ENCODE peak calls at places on chromosome 2, in five cellular contexts. F is HEK293T, D is NT2/D1, T is HepG2, M is GM12878. V is an unnamed sample.

GRCh38 chr2:100877555-100877954 is 57.6 kb downstream of the NPAS2 start:
- DNase-seq in F (no peak), D (no peak), T (no peak), M (no peak), V (no peak)

GRCh38 chr2:172445851-172446250 is 18.5 kb downstream of the ITGA6 start:
- DNase-seq in F (no peak), D (no peak), T (no peak), M (no peak), V (no peak)

GRCh38 chr2:105397959-105398521 is 811 bp downstream of the FHL2 start:
- DNase-seq in F (no peak), D (no peak), T (no peak), M (no peak), V (no peak)

GRCh38 chr2:27089111-27089954 is 2.8 kb downstream of the KHK start:
- DNase-seq in F (no peak), D (no peak), T (no peak), M (no peak), V (no peak)

GRCh38 chr2:10305715-10306114 is 3.0 kb downstream of the HPCAL1 start:
- DNase-seq in F (peak), D (no peak), T (peak), M (no peak), V (no peak)

GRCh38 chr2:28408764-28409599 is 16.3 kb downstream of the FOSL2 start:
- DNase-seq in F (no peak), D (no peak), T (no peak), M (no peak), V (no peak)

GRCh38 chr2:222483513-222484039 is 59.2 kb downstream of the SGPP2 start:
- DNase-seq in F (no peak), D (no peak), T (no peak), M (no peak), V (no peak)

GRCh38 chr2:41725901-41726300 is 321.9 kb upstream of the PKDCC start:
- DNase-seq in F (no peak), D (no peak), T (no peak), M (no peak), V (no peak)

GRCh38 chr2:105592288-105592687 is 152.4 kb upstream of the NCK2 start:
- DNase-seq in F (no peak), D (no peak), T (no peak), M (no peak), V (no peak)

GRCh38 chr2:172181840-172182239 is 79.1 kb upstream of the DLX2 start:
- DNase-seq in F (peak), D (peak), T (no peak), M (no peak), V (peak)

GRCh38 chr2:26692814-26693286 is 328 bp downstream of the KCNK3 start:
- DNase-seq in F (peak), D (peak), T (no peak), M (no peak), V (no peak)

GRCh38 chr2:16030206-16031054 is 90.1 kb downstream of the MYCN start:
- DNase-seq in F (no peak), D (no peak), T (no peak), M (no peak), V (no peak)

GRCh38 chr2:237686659-237687136 is 59.3 kb downstream of the LRRFIP1 start:
- DNase-seq in F (no peak), D (no peak), T (peak), M (no peak), V (no peak)

GRCh38 chr2:241860184-241861078 is 1.7 kb upstream of the PDCD1 start:
- DNase-seq in F (no peak), D (no peak), T (no peak), M (no peak), V (no peak)

GRCh38 chr2:237885171-237885930 is 25.9 kb downstream of the RAMP1 start:
- DNase-seq in F (no peak), D (no peak), T (no peak), M (no peak), V (no peak)

GRCh38 chr2:43019536-43020183 is 206.7 kb downstream of the ZFP36L2 start:
- DNase-seq in F (no peak), D (no peak), T (no peak), M (no peak), V (no peak)

GRCh38 chr2:45329045-45329677 is 281.9 kb downstream of the SRBD1 start:
- DNase-seq in F (no peak), D (no peak), T (peak), M (no peak), V (no peak)

GRCh38 chr2:233301811-233302210 is 5.8 kb upstream of the SAG start:
- DNase-seq in F (no peak), D (no peak), T (no peak), M (no peak), V (no peak)

GRCh38 chr2:85596486-85597143 is 1.1 kb downstream of the RNF181 start:
- DNase-seq in F (no peak), D (no peak), T (no peak), M (no peak), V (no peak)

GRCh38 chr2:1749489-1749748 is 5.1 kb upstream of the PXDN start:
- DNase-seq in F (no peak), D (no peak), T (no peak), M (no peak), V (no peak)

GRCh38 chr2:173028671-173029070 is 47.0 kb upstream of the MAP3K20 start:
- DNase-seq in F (no peak), D (no peak), T (no peak), M (no peak), V (no peak)

GRCh38 chr2:190093793-190094192 is 31.3 kb upstream of the MSTN start:
- DNase-seq in F (no peak), D (no peak), T (no peak), M (no peak), V (no peak)

GRCh38 chr2:150028337-150028736 is 440.8 kb upstream of the MMADHC start:
- DNase-seq in F (no peak), D (no peak), T (no peak), M (no peak), V (no peak)

GRCh38 chr2:177187631-177188312 is 24.8 kb upstream of the HNRNPA3 start:
- DNase-seq in F (no peak), D (no peak), T (peak), M (no peak), V (no peak)

GRCh38 chr2:27489118-27489497 is 435 bp downstream of the IFT172 start:
- DNase-seq in F (no peak), D (no peak), T (peak), M (no peak), V (no peak)

GRCh38 chr2:39050109-39050508 is 70.7 kb downstream of the SOS1 start:
- DNase-seq in F (no peak), D (no peak), T (no peak), M (no peak), V (no peak)

GRCh38 chr2:206217162-206217561 is 57.3 kb upstream of the ZDBF2 start:
- DNase-seq in F (no peak), D (no peak), T (no peak), M (no peak), V (no peak)

GRCh38 chr2:11583840-11584529 is 50.1 kb downstream of the GREB1 start:
- DNase-seq in F (peak), D (peak), T (peak), M (peak), V (no peak)

GRCh38 chr2:54558976-54559410 is 102.9 kb downstream of the SPTBN1 start:
- DNase-seq in F (no peak), D (peak), T (no peak), M (no peak), V (no peak)

GRCh38 chr2:215979615-215980014 is 33.7 kb downstream of the MREG start:
- DNase-seq in F (no peak), D (no peak), T (no peak), M (no peak), V (no peak)

GRCh38 chr2:142139384-142139783 is 8.6 kb upstream of the LRP1B start:
- DNase-seq in F (no peak), D (no peak), T (no peak), M (no peak), V (no peak)

GRCh38 chr2:142144547-142144946 is 13.7 kb upstream of the LRP1B start:
- DNase-seq in F (no peak), D (no peak), T (no peak), M (no peak), V (no peak)

GRCh38 chr2:142136571-142136970 is 5.8 kb upstream of the LRP1B start:
- DNase-seq in F (no peak), D (no peak), T (no peak), M (no peak), V (no peak)

GRCh38 chr2:142142595-142142994 is 11.8 kb upstream of the LRP1B start:
- DNase-seq in F (no peak), D (no peak), T (no peak), M (no peak), V (no peak)

DNA sequence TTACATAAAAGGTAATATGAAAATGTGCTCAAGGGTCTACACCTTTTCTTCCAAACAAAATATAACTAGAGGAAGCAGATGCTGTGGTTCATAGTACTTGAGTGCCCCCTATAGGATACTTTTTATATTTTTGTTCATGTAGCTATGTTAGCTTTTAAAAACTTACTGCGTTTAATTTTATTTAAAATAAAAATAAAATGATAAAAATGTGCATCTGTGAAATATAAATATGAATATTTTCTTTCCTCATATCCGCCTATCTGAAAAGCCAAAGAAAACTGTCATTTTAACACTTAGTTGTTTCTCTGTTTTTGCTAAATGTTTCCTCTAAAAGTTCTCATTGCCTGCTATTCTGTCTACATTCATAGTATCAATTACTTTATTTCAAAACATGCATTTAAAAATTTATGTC is 9.6 kb upstream of the LRP1B start:
- DNase-seq in F (no peak), D (peak), T (peak), M (no peak), V (no peak)
- TF ChIP-seq SUZ12 in F (no peak), D (no peak), T (no peak), M (no peak), V (no peak)

GRCh38 chr2:71465356-71465755 is 12.0 kb downstream of the DYSF start:
- DNase-seq in F (no peak), D (no peak), T (no peak), M (no peak), V (no peak)
- TF ChIP-seq SUZ12 in F (no peak), D (no peak), T (no peak), M (no peak), V (no peak)

GRCh38 chr2:239247401-239248245 is 153.2 kb downstream of the HDAC4 start:
- DNase-seq in F (no peak), D (no peak), T (peak), M (no peak), V (no peak)

GRCh38 chr2:239244625-239245024 is 156.2 kb downstream of the HDAC4 start:
- DNase-seq in F (no peak), D (no peak), T (no peak), M (no peak), V (no peak)

GRCh38 chr2:239245107-239245506 is 155.7 kb downstream of the HDAC4 start:
- DNase-seq in F (no peak), D (no peak), T (no peak), M (no peak), V (no peak)

GRCh38 chr2:239245872-239246701 is 154.7 kb downstream of the HDAC4 start:
- DNase-seq in F (no peak), D (no peak), T (no peak), M (no peak), V (no peak)

GRCh38 chr2:239246723-239247122 is 154.1 kb downstream of the HDAC4 start:
- DNase-seq in F (no peak), D (no peak), T (no peak), M (no peak), V (no peak)
- TF ChIP-seq SUZ12 in F (no peak), D (no peak), T (no peak), M (no peak), V (no peak)

GRCh38 chr2:17171446-17172049 is 346.7 kb downstream of the RAD51AP2 start:
- DNase-seq in F (peak), D (peak), T (peak), M (no peak), V (peak)
- TF ChIP-seq SUZ12 in F (no peak), D (no peak), T (no peak), M (no peak), V (no peak)

DNA sequence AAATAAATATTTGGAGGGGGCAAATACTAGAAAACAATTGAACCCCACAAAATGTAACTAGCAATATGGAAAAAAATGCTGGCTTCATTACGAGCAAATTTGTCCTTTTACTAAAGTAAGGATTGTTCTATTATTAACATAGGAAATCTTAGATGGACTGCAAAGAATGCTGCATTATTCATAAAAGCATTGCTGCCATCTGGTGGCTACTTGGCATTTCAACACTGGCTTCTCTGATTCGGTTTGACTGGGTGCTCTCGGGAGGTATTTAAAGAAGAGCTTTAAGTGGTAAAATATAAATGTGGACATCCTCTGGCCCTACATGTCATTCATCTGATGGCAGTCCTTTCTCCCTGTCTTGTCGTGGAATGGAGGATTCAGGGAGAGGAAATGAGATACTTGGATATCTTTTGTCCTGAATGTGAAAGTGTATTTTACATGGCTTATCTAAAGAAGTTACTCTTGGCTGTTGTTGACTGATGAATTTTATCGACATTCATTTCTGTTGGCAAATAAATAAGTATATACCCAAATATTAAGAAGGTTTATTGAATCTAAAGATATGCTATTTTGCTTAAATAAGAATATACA is 130.2 kb downstream of the ARHGAP15 start:
- DNase-seq in F (peak), D (peak), T (peak), M (peak), V (peak)
- TF ChIP-seq SUZ12 in F (no peak), D (no peak), T (no peak), M (no peak), V (no peak)

GRCh38 chr2:240462073-240462703 is 26.7 kb downstream of the GPC1 start:
- DNase-seq in F (no peak), D (no peak), T (no peak), M (no peak), V (no peak)

GRCh38 chr2:240461471-240462072 is 26.1 kb downstream of the GPC1 start:
- DNase-seq in F (no peak), D (no peak), T (no peak), M (no peak), V (no peak)

GRCh38 chr2:240463274-240463865 is 27.9 kb downstream of the GPC1 start:
- DNase-seq in F (no peak), D (no peak), T (no peak), M (no peak), V (no peak)

GRCh38 chr2:240463866-240464481 is 28.5 kb downstream of the GPC1 start:
- DNase-seq in F (no peak), D (no peak), T (no peak), M (no peak), V (no peak)

DNA sequence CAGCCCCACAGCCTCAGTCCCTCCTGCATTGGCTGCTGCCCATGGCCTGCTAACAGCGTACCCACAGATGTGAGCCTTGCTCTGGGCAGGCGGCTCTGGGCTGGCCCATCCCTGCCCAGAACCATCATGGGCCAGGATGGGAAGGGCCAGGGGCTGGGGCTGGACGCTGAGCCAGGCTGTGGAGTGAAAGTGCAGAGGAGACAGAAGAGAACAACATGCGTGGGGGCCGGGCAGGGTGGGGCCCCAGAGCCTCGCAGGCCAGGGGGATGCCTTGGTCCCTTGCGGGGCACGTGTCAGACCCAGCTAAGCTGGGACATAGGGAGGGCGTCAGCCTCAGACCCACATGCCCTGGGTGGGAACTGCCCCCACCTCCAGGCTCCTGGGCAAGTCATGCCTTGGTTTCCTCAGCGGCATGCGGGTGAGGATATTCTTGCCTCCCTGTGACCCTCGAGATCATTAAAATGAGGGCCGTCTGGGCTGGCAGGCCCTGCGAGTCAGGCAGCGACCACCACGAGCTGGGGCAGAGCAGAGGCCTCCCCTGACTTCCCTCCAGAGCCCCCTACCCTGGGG is 27.3 kb downstream of the GPC1 start:
- DNase-seq in F (no peak), D (no peak), T (no peak), M (no peak), V (no peak)
- TF ChIP-seq SUZ12 in F (no peak), D (no peak), T (no peak), M (no peak), V (no peak)

GRCh38 chr2:229445013-229445412 is 173.9 kb upstream of the PID1 start:
- DNase-seq in F (no peak), D (no peak), T (peak), M (no peak), V (no peak)
- TF ChIP-seq SUZ12 in F (no peak), D (no peak), T (no peak), M (no peak), V (no peak)

V was measured in H1.